ENCODE peak calls at places on chromosomes 3 and 15, in six cellular contexts. B is cardiac muscle cell, J is breast epithelium, F is pancreas, Y is left ventricle myocardium inferior, S is GM23338. W is an unnamed sample.

GRCh38 chr15:40369971-40370370 is 12.0 kb downstream of the DISP2 start:
- DNase-seq in B (no peak), J (no peak), F (no peak), Y (no peak), S (no peak), W (no peak)

GRCh38 chr3:88235102-88235501 is 85.3 kb downstream of the C3orf38 start:
- DNase-seq in B (no peak), J (no peak), F (no peak), Y (no peak), S (no peak), W (no peak)

GRCh38 chr15:42364529-42364928 is 5.2 kb downstream of the CAPN3 start:
- DNase-seq in B (peak; percentile 60), J (no peak), F (no peak), Y (no peak), S (no peak), W (no peak)

GRCh38 chr3:174329321-174329720 is 529.8 kb upstream of the NAALADL2 start:
- DNase-seq in B (no peak), J (no peak), F (no peak), Y (no peak), S (no peak), W (no peak)

GRCh38 chr3:133330043-133330442 is 69.8 kb upstream of the BFSP2 start:
- DNase-seq in B (peak; percentile 35), J (no peak), F (no peak), Y (no peak), S (peak; percentile 75), W (no peak)

GRCh38 chr3:160403796-160404510 is 4.5 kb downstream of the SMC4 start:
- DNase-seq in B (no peak), J (no peak), F (no peak), Y (no peak), S (no peak), W (no peak)

GRCh38 chr3:58874248-58874741 is 175.5 kb downstream of the CFAP20DC start:
- DNase-seq in B (no peak), J (no peak), F (no peak), Y (no peak), S (no peak), W (no peak)

GRCh38 chr3:53158700-53159414 is 2.2 kb upstream of the PRKCD start:
- DNase-seq in B (no peak), J (no peak), F (no peak), Y (no peak), S (no peak), W (no peak)

GRCh38 chr3:189941679-189942078 is 179.0 kb downstream of the P3H2 start:
- DNase-seq in B (no peak), J (no peak), F (no peak), Y (no peak), S (no peak), W (no peak)

GRCh38 chr15:34070003-34070402 is 31.0 kb upstream of the AVEN start:
- DNase-seq in B (no peak), J (no peak), F (no peak), Y (no peak), S (no peak), W (no peak)

GRCh38 chr3:41290736-41291135 is 91.4 kb downstream of the CTNNB1 start:
- DNase-seq in B (no peak), J (no peak), F (no peak), Y (no peak), S (no peak), W (no peak)

GRCh38 chr3:126946387-126946786 is 36.5 kb upstream of the PLXNA1 start:
- DNase-seq in B (no peak), J (no peak), F (no peak), Y (no peak), S (no peak), W (no peak)

GRCh38 chr3:169969696-169970095 is 3.1 kb downstream of the SEC62 start:
- DNase-seq in B (no peak), J (no peak), F (no peak), Y (no peak), S (no peak), W (no peak)

GRCh38 chr15:101316529-101316928 is 21.5 kb upstream of the SNRPA1 start:
- DNase-seq in B (no peak), J (no peak), F (no peak), Y (no peak), S (no peak), W (no peak)

GRCh38 chr15:25180606-25181289 is 226.0 kb downstream of the SNRPN start:
- DNase-seq in B (no peak), J (no peak), F (no peak), Y (peak; percentile 2), S (no peak), W (no peak)

GRCh38 chr3:189076459-189076858 is 95.3 kb upstream of the TPRG1 start:
- DNase-seq in B (no peak), J (no peak), F (no peak), Y (no peak), S (no peak), W (no peak)

GRCh38 chr3:70982700-70983140 is 600.8 kb downstream of the FOXP1 start:
- DNase-seq in B (no peak), J (peak; percentile 63), F (peak; percentile 61), Y (no peak), S (peak; percentile 54), W (no peak)

GRCh38 chr3:40450438-40450837 is 6.7 kb upstream of the RPL14 start:
- DNase-seq in B (no peak), J (no peak), F (no peak), Y (no peak), S (no peak), W (no peak)

GRCh38 chr3:40994611-40995010 is 204.7 kb upstream of the CTNNB1 start:
- DNase-seq in B (no peak), J (no peak), F (no peak), Y (no peak), S (no peak), W (no peak)

DNA sequence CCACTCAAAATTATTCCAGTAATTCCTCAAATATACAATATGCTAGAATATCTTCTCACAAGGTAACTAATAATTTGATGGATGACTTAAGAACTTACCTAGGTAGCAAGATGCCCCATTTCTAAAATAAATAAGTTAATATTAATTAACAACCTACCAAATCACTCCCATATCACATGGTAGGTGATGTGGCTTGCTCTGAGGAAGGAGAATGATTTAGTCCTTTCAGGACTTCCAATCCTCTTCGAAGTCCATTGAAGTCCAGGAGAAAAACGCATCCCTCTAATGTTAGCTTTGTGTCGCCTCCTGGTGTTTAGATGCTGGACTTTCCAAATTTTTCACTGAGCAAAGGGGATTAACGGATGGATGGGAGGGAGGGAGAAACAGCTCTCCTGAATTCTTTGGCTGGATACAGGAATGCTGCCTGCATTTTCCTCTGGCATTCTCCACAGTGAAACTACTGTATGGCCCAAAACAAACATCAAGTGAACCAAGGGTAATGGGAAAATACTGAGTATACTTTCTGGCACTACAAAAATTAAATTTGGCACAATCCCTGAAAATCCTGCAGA is 58.6 kb downstream of the PRICKLE2 start:
- DNase-seq in B (peak; percentile 21), J (no peak), F (no peak), Y (no peak), S (peak; percentile 92), W (no peak)
- TF ChIP-seq CTCF in B (peak; percentile 35), J (peak; percentile 24), F (no peak), Y (peak; percentile 31), S (peak; percentile 68), W (no peak)

DNA sequence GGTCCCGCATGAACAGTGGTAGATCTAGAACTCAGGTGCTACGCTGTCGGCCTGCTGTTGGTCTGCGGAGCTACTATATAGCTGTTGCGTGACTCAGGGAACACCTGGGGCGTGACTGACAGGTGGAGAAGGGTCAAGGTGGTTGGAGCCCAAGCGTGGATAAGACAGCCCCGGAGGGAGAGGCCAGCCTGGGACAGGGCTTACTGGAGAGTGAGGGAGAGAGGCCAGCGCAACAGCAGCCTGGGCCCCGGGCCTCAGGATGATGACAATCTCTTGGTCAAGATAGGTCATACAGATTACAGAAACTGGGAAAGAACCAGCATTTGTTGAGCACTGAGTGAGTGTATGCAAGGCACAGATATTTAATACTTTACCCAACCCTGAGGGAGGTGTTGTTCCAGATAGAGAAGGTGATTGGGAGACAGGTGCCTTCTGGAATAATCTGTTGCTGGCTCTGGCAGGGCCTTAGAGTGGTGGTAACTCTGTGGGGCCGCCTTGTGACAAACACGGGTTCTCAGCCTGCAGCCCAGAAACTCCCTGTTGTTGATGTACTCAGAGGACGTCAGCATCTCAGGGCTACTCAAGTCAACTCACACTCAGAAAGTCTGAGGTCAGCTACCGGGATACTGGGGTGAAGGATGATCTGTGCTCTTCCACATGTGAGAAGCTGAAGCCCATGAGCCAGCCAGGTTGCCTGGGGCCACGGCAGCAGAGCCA is 265.4 kb upstream of the HES1 start:
- DNase-seq in B (no peak), J (peak; percentile 69), F (no peak), Y (no peak), S (peak; percentile 20), W (no peak)
- H3K4me1 ChIP-seq in B (peaks cover 4% of the 10 kb centered on the region), J (no peaks in the 10 kb centered on the region), F (peaks cover 16% of the 10 kb centered on the region), Y (peaks cover 15% of the 10 kb centered on the region), S (peaks cover 26% of the 10 kb centered on the region), W (no peaks in the 10 kb centered on the region)

GRCh38 chr15:69725957-69726356 is 273.3 kb downstream of the RPLP1 start:
- DNase-seq in B (no peak), J (no peak), F (no peak), Y (peak; percentile 18), S (no peak), W (no peak)
- H3K27ac ChIP-seq in B (no peak overlapping the region), J (no peak overlapping the region), F (no peak overlapping the region), Y (peak overlapping the region; percentile 27), S (no peak overlapping the region), W (no peak overlapping the region)

DNA sequence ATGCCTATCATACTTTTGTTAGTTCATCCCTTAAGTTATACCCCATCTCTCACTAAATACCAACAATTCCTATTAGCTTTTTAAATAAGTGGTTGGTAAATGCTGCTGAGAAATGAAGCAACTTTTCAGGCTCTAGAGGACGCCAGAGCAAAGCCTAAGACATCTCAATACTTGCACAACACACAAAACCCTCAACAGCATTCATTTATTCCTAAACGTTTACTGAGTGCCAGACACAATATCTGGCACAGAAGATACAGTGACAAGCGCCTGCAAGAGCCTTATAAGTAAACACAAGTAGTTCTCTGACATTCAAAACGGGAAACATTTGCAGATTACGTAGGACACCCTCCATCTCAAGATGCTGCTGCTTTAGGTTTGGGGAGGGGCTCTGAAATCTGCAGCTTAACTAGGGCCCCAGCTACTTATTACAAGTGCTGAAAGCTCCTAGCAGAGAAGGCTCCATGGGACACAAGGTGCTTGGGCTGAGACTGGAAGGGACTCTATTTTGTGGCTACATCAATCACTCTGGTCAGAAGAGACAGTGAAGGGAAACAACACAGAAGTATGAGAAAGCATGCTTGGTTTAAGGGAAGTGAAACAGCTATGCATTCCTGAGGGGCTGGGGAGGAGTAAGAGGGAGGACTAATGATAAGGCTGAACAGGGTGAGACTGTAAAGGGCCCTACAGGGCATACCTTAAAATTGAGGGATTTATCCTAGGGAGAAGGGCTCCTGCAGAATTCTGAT is 311.3 kb downstream of the PLCL2 start:
- DNase-seq in B (peak; percentile 29), J (no peak), F (no peak), Y (no peak), S (peak; percentile 25), W (no peak)
- TF ChIP-seq CTCF in B (peak; percentile 43), J (no peak), F (no peak), Y (peak; percentile 15), S (peak; percentile 45), W (no peak)

DNA sequence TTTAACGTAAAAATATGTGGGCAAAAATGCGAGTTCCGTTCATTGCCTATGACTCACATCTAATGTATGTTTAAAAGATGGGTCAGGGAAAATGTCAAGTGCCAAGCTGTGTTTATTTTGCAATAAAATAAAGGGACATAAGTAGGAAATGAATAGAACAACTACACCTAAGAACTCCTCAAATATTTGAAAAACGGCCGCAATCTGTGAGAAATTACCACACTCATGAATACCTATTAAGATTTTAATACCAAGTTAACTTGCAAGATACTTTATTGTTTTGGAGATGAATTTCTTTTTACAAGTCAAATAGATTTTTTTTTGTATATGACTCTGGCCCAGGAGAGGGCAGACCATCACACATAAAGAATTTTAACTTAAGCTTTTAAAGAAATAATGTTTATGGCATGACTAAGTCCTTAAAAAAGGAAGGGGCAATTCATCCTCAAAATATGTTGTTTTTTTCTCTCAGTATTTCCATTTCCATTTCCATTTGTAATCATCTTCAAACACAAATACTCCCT is 152.7 kb downstream of the SUCNR1 start:
- DNase-seq in B (no peak), J (no peak), F (no peak), Y (no peak), S (no peak), W (no peak)
- H3K4me1 ChIP-seq in B (no peaks in the 10 kb centered on the region), J (no peaks in the 10 kb centered on the region), F (no peaks in the 10 kb centered on the region), Y (no peaks in the 10 kb centered on the region), S (peaks cover 15% of the 10 kb centered on the region), W (no peaks in the 10 kb centered on the region)

W was measured in CD8-positive, alpha-beta T cell.